ENCODE peak calls at places on chromosome 1, in eight cellular contexts. One of them, this sample, is unnamed.

GRCh38 chr1:59332221-59332620 is 35.3 kb downstream of the FGGY start:
- DNase-seq in GM12865: no peak
- DNase-seq in adrenal gland: no peak
- DNase-seq in heart left ventricle: no peak
- DNase-seq in left ventricle myocardium inferior: no peak
- DNase-seq in fibroblast of lung: no peak
- DNase-seq in transverse colon: no peak
- DNase-seq in tibial artery: no peak
- DNase-seq in this sample: no peak

GRCh38 chr1:206734499-206735142 is 36.0 kb upstream of the IL19 start:
- DNase-seq in adrenal gland: no peak
- DNase-seq in heart left ventricle: no peak
- DNase-seq in tibial artery: no peak
- DNase-seq in GM12865: peak
- DNase-seq in left ventricle myocardium inferior: no peak
- DNase-seq in transverse colon: peak
- DNase-seq in fibroblast of lung: no peak
- DNase-seq in this sample: peak

GRCh38 chr1:221035680-221036153 is 156.5 kb downstream of the HLX start:
- DNase-seq in adrenal gland: no peak
- DNase-seq in tibial artery: no peak
- DNase-seq in fibroblast of lung: peak
- DNase-seq in left ventricle myocardium inferior: no peak
- DNase-seq in heart left ventricle: no peak
- DNase-seq in GM12865: no peak
- DNase-seq in transverse colon: no peak
- DNase-seq in this sample: peak

GRCh38 chr1:1680912-1681273 is 11.7 kb downstream of the SLC35E2B start:
- DNase-seq in heart left ventricle: no peak
- DNase-seq in GM12865: no peak
- DNase-seq in tibial artery: no peak
- DNase-seq in adrenal gland: no peak
- DNase-seq in transverse colon: peak
- DNase-seq in left ventricle myocardium inferior: peak
- DNase-seq in fibroblast of lung: no peak
- DNase-seq in this sample: no peak

GRCh38 chr1:165697491-165697880 is 876 bp downstream of the ALDH9A1 start:
- DNase-seq in left ventricle myocardium inferior: no peak
- DNase-seq in tibial artery: no peak
- DNase-seq in transverse colon: no peak
- DNase-seq in heart left ventricle: no peak
- DNase-seq in GM12865: no peak
- DNase-seq in adrenal gland: no peak
- DNase-seq in fibroblast of lung: peak
- DNase-seq in this sample: peak

GRCh38 chr1:86191958-86192357 is 35.4 kb upstream of the COL24A1 start:
- DNase-seq in GM12865: no peak
- DNase-seq in tibial artery: no peak
- DNase-seq in left ventricle myocardium inferior: no peak
- DNase-seq in transverse colon: no peak
- DNase-seq in fibroblast of lung: peak
- DNase-seq in heart left ventricle: no peak
- DNase-seq in adrenal gland: no peak
- DNase-seq in this sample: no peak

GRCh38 chr1:82795503-82796149 is 994.9 kb downstream of the ADGRL2 start:
- DNase-seq in tibial artery: no peak
- DNase-seq in transverse colon: no peak
- DNase-seq in heart left ventricle: no peak
- DNase-seq in adrenal gland: no peak
- DNase-seq in fibroblast of lung: no peak
- DNase-seq in GM12865: no peak
- DNase-seq in left ventricle myocardium inferior: no peak
- DNase-seq in this sample: no peak

GRCh38 chr1:39609618-39610331 is 29.7 kb downstream of the HEYL start:
- DNase-seq in adrenal gland: peak
- DNase-seq in left ventricle myocardium inferior: peak
- DNase-seq in GM12865: peak
- DNase-seq in tibial artery: peak
- DNase-seq in heart left ventricle: peak
- DNase-seq in transverse colon: peak
- DNase-seq in fibroblast of lung: peak
- DNase-seq in this sample: peak

GRCh38 chr1:24987424-24987823 is 57.3 kb upstream of the RUNX3 start:
- DNase-seq in GM12865: no peak
- DNase-seq in left ventricle myocardium inferior: no peak
- DNase-seq in heart left ventricle: no peak
- DNase-seq in adrenal gland: no peak
- DNase-seq in tibial artery: no peak
- DNase-seq in transverse colon: no peak
- DNase-seq in fibroblast of lung: no peak
- DNase-seq in this sample: no peak

GRCh38 chr1:24984300-24984699 is 54.2 kb upstream of the RUNX3 start:
- DNase-seq in adrenal gland: no peak
- DNase-seq in GM12865: no peak
- DNase-seq in fibroblast of lung: no peak
- DNase-seq in left ventricle myocardium inferior: no peak
- DNase-seq in tibial artery: no peak
- DNase-seq in heart left ventricle: no peak
- DNase-seq in transverse colon: no peak
- DNase-seq in this sample: no peak

GRCh38 chr1:24986372-24986979 is 56.4 kb upstream of the RUNX3 start:
- DNase-seq in transverse colon: no peak
- DNase-seq in adrenal gland: peak
- DNase-seq in GM12865: no peak
- DNase-seq in heart left ventricle: no peak
- DNase-seq in left ventricle myocardium inferior: no peak
- DNase-seq in fibroblast of lung: no peak
- DNase-seq in tibial artery: peak
- DNase-seq in this sample: no peak

GRCh38 chr1:24983006-24983680 is 53.1 kb upstream of the RUNX3 start:
- DNase-seq in tibial artery: no peak
- DNase-seq in GM12865: no peak
- DNase-seq in adrenal gland: no peak
- DNase-seq in fibroblast of lung: no peak
- DNase-seq in heart left ventricle: no peak
- DNase-seq in left ventricle myocardium inferior: no peak
- DNase-seq in transverse colon: no peak
- DNase-seq in this sample: no peak

GRCh38 chr1:24984800-24985552 is 54.9 kb upstream of the RUNX3 start:
- DNase-seq in adrenal gland: no peak
- DNase-seq in heart left ventricle: no peak
- DNase-seq in tibial artery: no peak
- DNase-seq in transverse colon: no peak
- DNase-seq in fibroblast of lung: no peak
- DNase-seq in GM12865: no peak
- DNase-seq in left ventricle myocardium inferior: no peak
- DNase-seq in this sample: no peak
- H3K4me3 ChIP-seq in adrenal gland: no peak
- H3K4me3 ChIP-seq in heart left ventricle: no peak
- H3K4me3 ChIP-seq in tibial artery: no peak
- H3K4me3 ChIP-seq in transverse colon: no peak
- H3K4me3 ChIP-seq in fibroblast of lung: no peak
- H3K4me3 ChIP-seq in GM12865: no peak
- H3K4me3 ChIP-seq in left ventricle myocardium inferior: no peak
- H3K4me3 ChIP-seq in this sample: no peak

GRCh38 chr1:117061986-117062415 is 1.9 kb downstream of the TTF2 start:
- DNase-seq in fibroblast of lung: peak
- DNase-seq in transverse colon: no peak
- DNase-seq in heart left ventricle: no peak
- DNase-seq in adrenal gland: no peak
- DNase-seq in left ventricle myocardium inferior: no peak
- DNase-seq in GM12865: peak
- DNase-seq in tibial artery: no peak
- DNase-seq in this sample: peak

GRCh38 chr1:117059334-117059677 is 820 bp upstream of the TTF2 start:
- DNase-seq in transverse colon: peak
- DNase-seq in adrenal gland: peak
- DNase-seq in fibroblast of lung: no peak
- DNase-seq in left ventricle myocardium inferior: no peak
- DNase-seq in tibial artery: peak
- DNase-seq in GM12865: peak
- DNase-seq in heart left ventricle: peak
- DNase-seq in this sample: no peak

GRCh38 chr1:117060441-117061317 is 553 bp downstream of the TTF2 start:
- DNase-seq in adrenal gland: peak
- DNase-seq in heart left ventricle: no peak
- DNase-seq in transverse colon: peak
- DNase-seq in left ventricle myocardium inferior: no peak
- DNase-seq in tibial artery: no peak
- DNase-seq in fibroblast of lung: peak
- DNase-seq in GM12865: peak
- DNase-seq in this sample: peak

GRCh38 chr1:117058810-117059209 is 1.3 kb upstream of the TTF2 start:
- DNase-seq in heart left ventricle: no peak
- DNase-seq in GM12865: no peak
- DNase-seq in tibial artery: no peak
- DNase-seq in adrenal gland: no peak
- DNase-seq in fibroblast of lung: no peak
- DNase-seq in left ventricle myocardium inferior: no peak
- DNase-seq in transverse colon: no peak
- DNase-seq in this sample: no peak

DNA sequence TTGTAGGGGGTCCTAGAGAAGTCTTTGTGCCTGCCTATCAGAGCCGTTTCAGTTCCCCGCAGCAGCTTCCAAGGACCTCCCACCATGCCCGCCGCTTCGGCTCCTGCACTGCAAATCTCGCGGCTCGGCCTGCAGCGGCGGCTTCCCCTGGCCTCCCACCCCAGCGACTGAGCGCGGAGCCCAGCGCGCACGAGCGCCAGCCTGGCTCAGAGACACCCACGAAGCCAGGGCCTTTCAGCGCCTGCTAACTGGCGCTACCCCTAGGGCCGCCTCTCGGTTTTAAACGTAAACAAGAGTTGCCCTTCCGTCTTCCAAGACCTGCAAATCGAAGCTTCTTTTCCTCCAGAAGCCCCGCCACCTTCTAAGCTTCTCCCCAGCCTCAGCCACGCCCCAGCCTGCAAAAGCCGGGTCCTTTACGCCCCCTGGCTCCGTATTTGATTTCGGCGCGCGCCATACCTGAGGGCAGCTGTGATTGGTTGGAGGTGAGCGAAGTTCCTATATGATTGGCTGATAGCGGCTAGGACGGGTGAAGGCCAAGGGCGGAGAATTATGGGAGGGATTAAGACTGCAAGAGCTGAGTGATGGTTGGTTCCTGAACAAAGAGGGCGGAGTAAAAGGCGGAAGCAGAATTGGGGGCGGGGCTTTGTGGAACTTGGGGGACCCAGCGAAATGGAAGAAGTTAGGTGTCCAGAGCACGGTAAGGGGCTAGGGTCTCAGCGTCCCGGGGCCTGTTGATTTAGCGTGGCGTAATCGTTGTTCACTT is at the start of gene TTF2:
- DNase-seq in adrenal gland: peak
- DNase-seq in transverse colon: peak
- DNase-seq in GM12865: peak
- DNase-seq in heart left ventricle: peak
- DNase-seq in fibroblast of lung: peak
- DNase-seq in left ventricle myocardium inferior: peak
- DNase-seq in tibial artery: peak
- DNase-seq in this sample: peak
- TF ChIP-seq CTCF in adrenal gland: peak
- TF ChIP-seq CTCF in transverse colon: peak
- TF ChIP-seq CTCF in GM12865: no peak
- TF ChIP-seq CTCF in heart left ventricle: no peak
- TF ChIP-seq CTCF in fibroblast of lung: peak
- TF ChIP-seq CTCF in left ventricle myocardium inferior: peak
- TF ChIP-seq CTCF in tibial artery: no peak
- TF ChIP-seq CTCF in this sample: no peak

GRCh38 chr1:113945329-113945728 is 16.2 kb downstream of the HIPK1 start:
- DNase-seq in transverse colon: no peak
- DNase-seq in GM12865: no peak
- DNase-seq in heart left ventricle: no peak
- DNase-seq in left ventricle myocardium inferior: no peak
- DNase-seq in tibial artery: no peak
- DNase-seq in adrenal gland: no peak
- DNase-seq in fibroblast of lung: no peak
- DNase-seq in this sample: no peak

GRCh38 chr1:113946112-113946511 is 17.0 kb downstream of the HIPK1 start:
- DNase-seq in heart left ventricle: no peak
- DNase-seq in GM12865: no peak
- DNase-seq in fibroblast of lung: no peak
- DNase-seq in transverse colon: no peak
- DNase-seq in tibial artery: no peak
- DNase-seq in adrenal gland: no peak
- DNase-seq in left ventricle myocardium inferior: no peak
- DNase-seq in this sample: no peak

GRCh38 chr1:113949007-113949406 is 19.9 kb downstream of the HIPK1 start:
- DNase-seq in adrenal gland: no peak
- DNase-seq in transverse colon: no peak
- DNase-seq in GM12865: no peak
- DNase-seq in left ventricle myocardium inferior: no peak
- DNase-seq in tibial artery: peak
- DNase-seq in heart left ventricle: no peak
- DNase-seq in fibroblast of lung: no peak
- DNase-seq in this sample: no peak

GRCh38 chr1:113946668-113947387 is 17.7 kb downstream of the HIPK1 start:
- DNase-seq in transverse colon: no peak
- DNase-seq in tibial artery: no peak
- DNase-seq in adrenal gland: no peak
- DNase-seq in left ventricle myocardium inferior: no peak
- DNase-seq in heart left ventricle: no peak
- DNase-seq in fibroblast of lung: peak
- DNase-seq in GM12865: no peak
- DNase-seq in this sample: no peak

DNA sequence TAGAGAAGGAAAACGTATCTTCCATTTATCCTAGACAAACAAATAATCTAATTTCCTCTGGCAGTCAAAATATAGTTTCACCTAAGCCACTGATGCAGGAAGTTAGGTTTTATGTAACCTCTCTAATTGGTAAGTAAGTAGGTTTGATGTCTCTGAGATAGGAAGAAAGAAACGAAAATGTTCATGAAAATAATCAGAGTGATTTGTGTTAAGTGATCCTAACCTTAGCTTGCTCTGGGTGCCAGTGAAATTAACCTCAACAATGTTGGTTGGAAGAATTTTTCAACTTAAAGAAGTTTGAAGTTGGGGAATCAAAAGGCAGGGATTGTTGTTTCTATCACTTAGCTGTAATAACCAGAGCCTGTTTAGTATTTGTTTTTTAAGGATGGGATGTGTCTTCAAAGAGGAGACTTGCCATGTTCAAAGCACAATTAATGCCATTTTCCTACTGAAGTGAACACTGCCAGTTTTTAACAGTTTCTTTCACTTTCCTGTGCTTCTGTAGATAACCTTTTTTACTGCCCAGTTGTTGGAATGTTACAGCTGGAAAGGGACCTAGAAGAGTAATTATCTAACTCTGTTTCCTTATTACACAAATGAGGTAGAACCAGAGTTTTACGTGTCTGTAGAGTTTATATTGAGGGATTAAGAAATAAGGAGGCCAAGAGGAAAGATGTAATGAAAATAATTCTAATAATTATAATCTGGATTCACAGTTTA is 18.4 kb downstream of the HIPK1 start:
- DNase-seq in left ventricle myocardium inferior: no peak
- DNase-seq in fibroblast of lung: peak
- DNase-seq in heart left ventricle: no peak
- DNase-seq in GM12865: no peak
- DNase-seq in adrenal gland: no peak
- DNase-seq in tibial artery: no peak
- DNase-seq in transverse colon: no peak
- DNase-seq in this sample: peak
- H3K4me3 ChIP-seq in left ventricle myocardium inferior: no peak
- H3K4me3 ChIP-seq in fibroblast of lung: no peak
- H3K4me3 ChIP-seq in heart left ventricle: peak
- H3K4me3 ChIP-seq in GM12865: no peak
- H3K4me3 ChIP-seq in adrenal gland: no peak
- H3K4me3 ChIP-seq in tibial artery: no peak
- H3K4me3 ChIP-seq in transverse colon: no peak
- H3K4me3 ChIP-seq in this sample: no peak

GRCh38 chr1:40856116-40856515 is 6.0 kb downstream of the CITED4 start:
- DNase-seq in heart left ventricle: no peak
- DNase-seq in adrenal gland: no peak
- DNase-seq in fibroblast of lung: no peak
- DNase-seq in transverse colon: no peak
- DNase-seq in left ventricle myocardium inferior: no peak
- DNase-seq in tibial artery: no peak
- DNase-seq in GM12865: no peak
- DNase-seq in this sample: no peak

GRCh38 chr1:40857737-40858136 is 4.4 kb downstream of the CITED4 start:
- DNase-seq in fibroblast of lung: no peak
- DNase-seq in left ventricle myocardium inferior: no peak
- DNase-seq in transverse colon: no peak
- DNase-seq in GM12865: no peak
- DNase-seq in heart left ventricle: no peak
- DNase-seq in tibial artery: no peak
- DNase-seq in adrenal gland: no peak
- DNase-seq in this sample: no peak

GRCh38 chr1:40853113-40853999 is 8.8 kb downstream of the CITED4 start:
- DNase-seq in transverse colon: no peak
- DNase-seq in adrenal gland: no peak
- DNase-seq in left ventricle myocardium inferior: no peak
- DNase-seq in tibial artery: no peak
- DNase-seq in fibroblast of lung: peak
- DNase-seq in GM12865: no peak
- DNase-seq in heart left ventricle: no peak
- DNase-seq in this sample: no peak

GRCh38 chr1:40856656-40857302 is 5.4 kb downstream of the CITED4 start:
- DNase-seq in adrenal gland: no peak
- DNase-seq in left ventricle myocardium inferior: no peak
- DNase-seq in GM12865: no peak
- DNase-seq in heart left ventricle: no peak
- DNase-seq in fibroblast of lung: no peak
- DNase-seq in transverse colon: no peak
- DNase-seq in tibial artery: no peak
- DNase-seq in this sample: no peak

GRCh38 chr1:40855513-40855912 is 6.7 kb downstream of the CITED4 start:
- DNase-seq in GM12865: no peak
- DNase-seq in heart left ventricle: no peak
- DNase-seq in tibial artery: no peak
- DNase-seq in left ventricle myocardium inferior: no peak
- DNase-seq in fibroblast of lung: no peak
- DNase-seq in transverse colon: no peak
- DNase-seq in adrenal gland: no peak
- DNase-seq in this sample: no peak
- TF ChIP-seq CTCF in GM12865: peak
- TF ChIP-seq CTCF in heart left ventricle: peak
- TF ChIP-seq CTCF in tibial artery: no peak
- TF ChIP-seq CTCF in left ventricle myocardium inferior: peak
- TF ChIP-seq CTCF in fibroblast of lung: peak
- TF ChIP-seq CTCF in transverse colon: peak
- TF ChIP-seq CTCF in adrenal gland: no peak
- TF ChIP-seq CTCF in this sample: peak

This sample was measured in cardiac fibroblast.